ENCODE peak calls at places on chromosomes 5 and 9, in four cellular contexts. One of them, this sample, is unnamed.

GRCh38 chr9:127717766-127718165 is 1.9 kb downstream of the TTC16 start:
- DNase-seq in neural progenitor cell: no peak
- DNase-seq in cardiac muscle cell: no peak
- DNase-seq in GM23338: no peak
- DNase-seq in this sample: no peak

GRCh38 chr9:37302277-37302676 is 120.2 kb upstream of the GRHPR start:
- DNase-seq in GM23338: no peak
- DNase-seq in neural progenitor cell: no peak
- DNase-seq in cardiac muscle cell: no peak
- DNase-seq in this sample: no peak

GRCh38 chr5:13653709-13654108 is 290.8 kb downstream of the DNAH5 start:
- DNase-seq in neural progenitor cell: no peak
- DNase-seq in GM23338: no peak
- DNase-seq in cardiac muscle cell: no peak
- DNase-seq in this sample: no peak

GRCh38 chr9:128214571-128215490 is 11.7 kb downstream of the DNM1 start:
- DNase-seq in cardiac muscle cell: no peak
- DNase-seq in neural progenitor cell: no peak
- DNase-seq in GM23338: no peak
- DNase-seq in this sample: no peak

GRCh38 chr9:89872426-89872912 is 267.7 kb downstream of the GADD45G start:
- DNase-seq in neural progenitor cell: no peak
- DNase-seq in cardiac muscle cell: no peak
- DNase-seq in GM23338: no peak
- DNase-seq in this sample: peak; percentile 30

GRCh38 chr9:128628471-128629048 is 28.1 kb downstream of the DYNC2I2 start:
- DNase-seq in neural progenitor cell: peak; percentile 34
- DNase-seq in GM23338: no peak
- DNase-seq in cardiac muscle cell: no peak
- DNase-seq in this sample: peak; percentile 58

GRCh38 chr9:3191715-3192114 is 334.1 kb downstream of the RFX3 start:
- DNase-seq in GM23338: no peak
- DNase-seq in neural progenitor cell: no peak
- DNase-seq in cardiac muscle cell: no peak
- DNase-seq in this sample: no peak

GRCh38 chr9:98491778-98492177 is 217.0 kb downstream of the GABBR2 start:
- DNase-seq in GM23338: no peak
- DNase-seq in cardiac muscle cell: peak; percentile 44
- DNase-seq in neural progenitor cell: peak; percentile 9
- DNase-seq in this sample: no peak

GRCh38 chr5:177300236-177300880 is 3.2 kb downstream of the RAB24 start:
- DNase-seq in neural progenitor cell: no peak
- DNase-seq in GM23338: peak; percentile 83
- DNase-seq in cardiac muscle cell: peak; percentile 82
- DNase-seq in this sample: peak; percentile 77

GRCh38 chr5:111131356-111131755 is 39.2 kb downstream of the WDR36 start:
- DNase-seq in neural progenitor cell: peak; percentile 5
- DNase-seq in cardiac muscle cell: no peak
- DNase-seq in GM23338: peak; percentile 29
- DNase-seq in this sample: no peak

GRCh38 chr5:176781638-176782570 is 28.5 kb upstream of the UNC5A start:
- DNase-seq in neural progenitor cell: no peak
- DNase-seq in cardiac muscle cell: no peak
- DNase-seq in GM23338: no peak
- DNase-seq in this sample: peak; percentile 24

GRCh38 chr9:83451308-83451707 is 86.9 kb downstream of the FRMD3 start:
- DNase-seq in cardiac muscle cell: no peak
- DNase-seq in neural progenitor cell: no peak
- DNase-seq in GM23338: no peak
- DNase-seq in this sample: no peak

GRCh38 chr9:101028346-101029299 is at the start of gene PLPPR1:
- DNase-seq in cardiac muscle cell: peak; percentile 76
- DNase-seq in GM23338: peak; percentile 84
- DNase-seq in neural progenitor cell: peak; percentile 95
- DNase-seq in this sample: peak; percentile 92

DNA sequence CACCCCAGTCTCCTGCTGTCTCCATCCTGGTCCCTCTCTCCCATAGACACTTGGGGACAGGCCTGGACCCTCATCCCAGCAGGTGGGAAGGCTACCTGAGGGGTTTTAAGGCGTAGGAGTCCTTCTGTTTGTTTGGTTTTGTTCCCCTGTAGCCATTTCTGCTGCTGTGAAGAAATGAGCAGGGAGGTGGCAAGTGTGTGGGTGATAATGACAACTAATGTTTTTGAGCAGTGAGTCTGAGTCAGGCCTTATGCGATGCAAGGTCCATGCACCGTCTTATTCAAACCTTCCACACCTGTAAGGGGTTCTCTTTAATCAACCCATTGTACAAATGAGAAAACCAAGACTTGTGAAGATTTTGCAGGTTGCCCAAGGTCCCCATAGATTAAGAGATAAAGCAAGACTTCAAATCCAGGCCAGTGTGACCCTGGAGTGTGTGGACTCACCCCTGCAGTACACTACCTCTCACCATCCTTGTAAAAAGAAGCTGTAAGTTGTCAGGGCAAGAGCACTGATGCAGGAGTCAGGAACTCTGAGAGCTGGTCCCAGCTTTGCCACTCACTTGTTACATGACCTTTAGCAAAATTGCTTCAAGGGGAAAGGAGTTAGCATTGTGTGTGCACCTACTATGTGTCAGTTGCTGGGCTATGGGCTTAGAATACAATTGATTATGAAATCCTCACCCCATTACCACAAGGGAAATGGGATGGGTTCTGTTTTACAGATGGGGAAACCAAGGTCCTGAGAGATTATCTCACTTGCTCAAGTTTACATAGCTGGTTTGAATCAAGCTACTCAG is 7.6 kb downstream of the PCDH12 start:
- DNase-seq in cardiac muscle cell: no peak
- DNase-seq in GM23338: no peak
- DNase-seq in neural progenitor cell: no peak
- DNase-seq in this sample: no peak
- H3K27ac ChIP-seq in cardiac muscle cell: no peak overlapping the region
- H3K27ac ChIP-seq in GM23338: no peak overlapping the region
- H3K27ac ChIP-seq in neural progenitor cell: no peak overlapping the region
- H3K27ac ChIP-seq in this sample: no peak overlapping the region

DNA sequence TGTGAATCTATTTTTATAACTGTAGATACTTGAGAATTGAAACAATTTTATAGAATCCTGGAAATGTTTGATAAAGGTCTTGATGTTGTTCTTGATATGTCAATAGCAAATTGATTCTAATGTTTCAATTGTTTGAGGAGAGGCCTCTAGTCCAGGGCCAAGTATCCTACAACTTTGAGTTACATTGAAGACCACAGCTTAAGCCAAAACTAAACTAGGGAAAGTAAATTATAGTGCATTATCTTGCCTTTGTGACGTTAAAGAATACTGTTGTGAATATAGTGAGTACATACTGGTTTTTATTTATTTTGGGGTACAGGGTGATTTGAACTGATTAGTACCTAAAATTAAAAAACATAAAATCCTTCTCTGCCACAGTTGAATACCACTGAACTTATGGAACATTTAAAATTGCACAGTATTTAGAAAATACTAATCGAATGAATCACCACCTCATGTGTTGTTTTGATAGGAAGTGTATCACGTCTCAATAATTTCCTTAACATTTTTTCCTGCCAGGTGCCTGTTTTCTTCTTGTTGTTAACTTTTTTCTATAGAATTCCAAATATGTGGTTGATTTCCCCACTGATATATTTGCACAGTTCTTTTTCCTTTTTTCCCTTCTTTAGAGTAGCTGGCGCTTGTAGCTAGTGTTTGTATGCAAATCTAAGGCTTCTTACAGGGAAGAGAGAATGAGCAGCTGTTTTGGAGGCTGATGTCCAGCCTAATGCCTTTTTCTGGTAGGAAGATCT is 12.5 kb downstream of the ARHGEF28 start:
- DNase-seq in neural progenitor cell: no peak
- DNase-seq in GM23338: no peak
- DNase-seq in cardiac muscle cell: peak; percentile 79
- DNase-seq in this sample: no peak
- H3K4me1 ChIP-seq in neural progenitor cell: peaks cover 34% of the 10 kb centered on the region
- H3K4me1 ChIP-seq in GM23338: peaks cover 6% of the 10 kb centered on the region
- H3K4me1 ChIP-seq in cardiac muscle cell: no peaks in the 10 kb centered on the region
- H3K4me1 ChIP-seq in this sample: no peaks in the 10 kb centered on the region

GRCh38 chr9:125551781-125552180 is 155.2 kb downstream of the MAPKAP1 start:
- DNase-seq in neural progenitor cell: no peak
- DNase-seq in GM23338: no peak
- DNase-seq in cardiac muscle cell: peak; percentile 38
- DNase-seq in this sample: no peak
- H3K27ac ChIP-seq in neural progenitor cell: no peak overlapping the region
- H3K27ac ChIP-seq in GM23338: no peak overlapping the region
- H3K27ac ChIP-seq in cardiac muscle cell: peak overlapping the region; percentile 91
- H3K27ac ChIP-seq in this sample: no peak overlapping the region

GRCh38 chr5:139180850-139181785 is 17.1 kb downstream of the SIL1 start:
- DNase-seq in cardiac muscle cell: peak; percentile 82
- DNase-seq in neural progenitor cell: no peak
- DNase-seq in GM23338: no peak
- DNase-seq in this sample: no peak

GRCh38 chr5:139183502-139183901 is 14.7 kb downstream of the SIL1 start:
- DNase-seq in neural progenitor cell: no peak
- DNase-seq in cardiac muscle cell: no peak
- DNase-seq in GM23338: no peak
- DNase-seq in this sample: no peak

GRCh38 chr5:139185589-139185988 is 12.6 kb downstream of the SIL1 start:
- DNase-seq in neural progenitor cell: no peak
- DNase-seq in cardiac muscle cell: no peak
- DNase-seq in GM23338: no peak
- DNase-seq in this sample: no peak

GRCh38 chr5:139181835-139182452 is 16.2 kb downstream of the SIL1 start:
- DNase-seq in neural progenitor cell: no peak
- DNase-seq in GM23338: no peak
- DNase-seq in cardiac muscle cell: peak; percentile 57
- DNase-seq in this sample: no peak

GRCh38 chr5:139182528-139183296 is 15.5 kb downstream of the SIL1 start:
- DNase-seq in GM23338: no peak
- DNase-seq in neural progenitor cell: no peak
- DNase-seq in cardiac muscle cell: no peak
- DNase-seq in this sample: no peak
- H3K4me1 ChIP-seq in GM23338: no peaks in the 10 kb centered on the region
- H3K4me1 ChIP-seq in neural progenitor cell: peaks cover 30% of the 10 kb centered on the region
- H3K4me1 ChIP-seq in cardiac muscle cell: peaks cover 74% of the 10 kb centered on the region
- H3K4me1 ChIP-seq in this sample: peaks cover 19% of the 10 kb centered on the region

GRCh38 chr5:113250341-113250953 is 184.3 kb downstream of the TSSK1B start:
- DNase-seq in cardiac muscle cell: peak; percentile 96
- DNase-seq in neural progenitor cell: no peak
- DNase-seq in GM23338: no peak
- DNase-seq in this sample: no peak
- H3K27ac ChIP-seq in cardiac muscle cell: peak overlapping the region; percentile 60
- H3K27ac ChIP-seq in neural progenitor cell: no peak overlapping the region
- H3K27ac ChIP-seq in GM23338: no peak overlapping the region
- H3K27ac ChIP-seq in this sample: no peak overlapping the region

DNA sequence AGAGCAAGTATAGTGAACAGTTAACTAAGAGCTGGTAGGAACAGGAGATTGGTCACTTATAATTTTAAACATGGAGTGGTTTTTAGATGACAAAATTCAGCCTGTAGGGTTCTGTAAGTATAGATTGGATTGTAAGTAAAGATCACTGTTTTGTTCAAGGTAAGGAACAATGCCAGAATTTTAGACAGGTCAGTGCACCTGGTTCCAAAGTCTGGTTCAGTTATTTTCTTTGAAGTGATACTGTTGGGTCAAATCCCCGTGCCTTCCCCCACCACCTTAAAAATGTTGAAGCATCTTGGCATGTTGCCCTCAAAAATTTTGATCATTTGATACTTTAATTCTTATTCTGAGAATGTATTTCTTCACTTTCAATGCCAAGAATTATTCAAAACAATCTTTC is 12.9 kb downstream of the RAD23B start:
- DNase-seq in cardiac muscle cell: no peak
- DNase-seq in neural progenitor cell: no peak
- DNase-seq in GM23338: no peak
- DNase-seq in this sample: no peak
- H3K4me1 ChIP-seq in cardiac muscle cell: peaks cover 11% of the 10 kb centered on the region
- H3K4me1 ChIP-seq in neural progenitor cell: peaks cover 17% of the 10 kb centered on the region
- H3K4me1 ChIP-seq in GM23338: peaks cover 46% of the 10 kb centered on the region
- H3K4me1 ChIP-seq in this sample: peaks cover 6% of the 10 kb centered on the region